ENCODE peak calls at places on chromosomes 1 and 21, in four cellular contexts. D is GM12878, O is HepG2, P is K562. G is an unnamed sample.

GRCh38 chr1:117058810-117059209 is 1.3 kb upstream of the TTF2 start:
- DNase-seq in D (no peak), O (no peak), P (no peak), G (no peak)

GRCh38 chr1:16719571-16720402 is 20.5 kb upstream of the RNU1-4 start:
- DNase-seq in D (no peak), O (no peak), P (peak; percentile 10), G (no peak)

GRCh38 chr1:92728687-92729086 is 56.2 kb downstream of the EVI5 start:
- DNase-seq in D (no peak), O (no peak), P (no peak), G (no peak)

GRCh38 chr1:25083481-25084345 is 148.6 kb downstream of the SYF2 start:
- DNase-seq in D (no peak), O (no peak), P (no peak), G (no peak)

GRCh38 chr1:175848329-175848728 is 104.9 kb upstream of the TNR start:
- DNase-seq in D (no peak), O (no peak), P (no peak), G (no peak)

GRCh38 chr1:186750250-186750649 is 70.0 kb upstream of the PTGS2 start:
- DNase-seq in D (no peak), O (no peak), P (no peak), G (no peak)

GRCh38 chr21:16420086-16420724 is 690.4 kb downstream of the USP25 start:
- DNase-seq in D (no peak), O (peak; percentile 9), P (no peak), G (no peak)

GRCh38 chr1:110916669-110917306 is 43.8 kb downstream of the CD53 start:
- DNase-seq in D (no peak), O (peak; percentile 2), P (peak; percentile 72), G (peak; percentile 22)

GRCh38 chr1:158951956-158952355 is 20.6 kb downstream of the PYHIN1 start:
- DNase-seq in D (peak; percentile 30), O (no peak), P (peak; percentile 9), G (no peak)

GRCh38 chr1:21567241-21568005 is 58.2 kb downstream of the ALPL start:
- DNase-seq in D (no peak), O (no peak), P (no peak), G (no peak)

GRCh38 chr1:47491341-47491753 is 53.5 kb downstream of the FOXD2 start:
- DNase-seq in D (no peak), O (no peak), P (peak; percentile 35), G (no peak)

GRCh38 chr1:162259859-162260455 is 116.7 kb downstream of the SPATA46 start:
- DNase-seq in D (no peak), O (no peak), P (no peak), G (no peak)

GRCh38 chr1:83897516-83897915 is 101.4 kb downstream of the TTLL7 start:
- DNase-seq in D (no peak), O (no peak), P (no peak), G (no peak)

GRCh38 chr1:37602750-37603694 is 7.3 kb upstream of the GNL2 start:
- DNase-seq in D (no peak), O (peak; percentile 59), P (peak; percentile 70), G (no peak)

GRCh38 chr1:11434926-11435325 is 44.0 kb upstream of the DISP3 start:
- DNase-seq in D (no peak), O (no peak), P (no peak), G (no peak)

GRCh38 chr1:208190784-208191183 is 53.4 kb downstream of the PLXNA2 start:
- DNase-seq in D (no peak), O (no peak), P (no peak), G (no peak)

GRCh38 chr1:234933475-234933874 is 195.2 kb downstream of the TOMM20 start:
- DNase-seq in D (peak; percentile 85), O (no peak), P (no peak), G (no peak)

GRCh38 chr1:66685670-66686069 is 66.6 kb upstream of the DYNLT5 start:
- DNase-seq in D (no peak), O (no peak), P (no peak), G (no peak)

GRCh38 chr1:90753556-90753955 is 36.5 kb upstream of the BARHL2 start:
- DNase-seq in D (no peak), O (no peak), P (no peak), G (no peak)

GRCh38 chr1:8059161-8059622 is 33.1 kb upstream of the ERRFI1 start:
- DNase-seq in D (no peak), O (no peak), P (no peak), G (no peak)

DNA sequence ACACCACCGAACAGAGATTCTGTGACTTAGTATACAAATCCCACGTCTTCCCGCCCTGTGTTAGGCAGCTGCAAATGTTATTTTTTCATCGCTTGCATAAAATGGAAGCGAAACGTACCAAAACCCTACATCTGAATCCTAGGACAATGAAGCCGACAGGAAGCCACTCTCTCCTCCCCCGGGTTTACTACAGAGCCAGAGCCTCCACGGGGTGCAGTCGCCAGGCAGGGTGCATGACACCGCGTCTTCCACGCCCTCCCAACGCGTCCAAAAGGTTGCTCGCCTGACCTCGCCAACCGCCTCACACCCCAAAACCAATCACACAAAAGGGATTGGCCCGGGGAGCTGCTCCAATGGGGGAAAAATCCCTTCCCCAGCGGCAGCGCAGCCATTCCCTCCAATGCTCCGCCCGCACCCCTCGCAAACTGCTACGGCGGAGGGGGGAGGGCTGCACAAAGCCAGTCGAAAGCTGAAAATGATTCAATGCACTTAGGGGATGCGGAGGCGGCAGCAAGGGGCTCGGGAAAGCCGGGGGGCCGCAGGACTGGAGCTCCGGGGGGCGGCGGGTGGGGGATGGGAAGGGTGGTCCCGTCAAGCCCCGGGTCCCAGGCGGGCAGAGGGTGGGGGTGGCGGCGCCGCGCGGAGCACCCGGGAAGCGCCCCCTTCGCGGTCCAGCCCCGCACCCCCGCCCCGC is 701 bp downstream of the CEP170 start:
- DNase-seq in D (no peak), O (peak; percentile 34), P (peak; percentile 71), G (no peak)
- TF ChIP-seq ZNF274 in D (no peak), O (no peak), P (no peak), G (no peak)

GRCh38 chr21:39362733-39363132 is 13.8 kb upstream of the HMGN1 start:
- DNase-seq in D (no peak), O (no peak), P (no peak), G (no peak)

GRCh38 chr21:39364949-39365348 is 16.1 kb upstream of the HMGN1 start:
- DNase-seq in D (no peak), O (no peak), P (no peak), G (no peak)

GRCh38 chr21:39366563-39366962 is 17.7 kb upstream of the HMGN1 start:
- DNase-seq in D (no peak), O (no peak), P (no peak), G (no peak)

GRCh38 chr21:39367783-39368182 is 18.9 kb upstream of the HMGN1 start:
- DNase-seq in D (no peak), O (no peak), P (no peak), G (no peak)

GRCh38 chr21:39363607-39364555 is 15.0 kb upstream of the HMGN1 start:
- DNase-seq in D (no peak), O (no peak), P (no peak), G (no peak)
- H3K9ac ChIP-seq in D (no peak overlapping the region), O (no peak overlapping the region), P (no peak overlapping the region), G (no peak overlapping the region)

DNA sequence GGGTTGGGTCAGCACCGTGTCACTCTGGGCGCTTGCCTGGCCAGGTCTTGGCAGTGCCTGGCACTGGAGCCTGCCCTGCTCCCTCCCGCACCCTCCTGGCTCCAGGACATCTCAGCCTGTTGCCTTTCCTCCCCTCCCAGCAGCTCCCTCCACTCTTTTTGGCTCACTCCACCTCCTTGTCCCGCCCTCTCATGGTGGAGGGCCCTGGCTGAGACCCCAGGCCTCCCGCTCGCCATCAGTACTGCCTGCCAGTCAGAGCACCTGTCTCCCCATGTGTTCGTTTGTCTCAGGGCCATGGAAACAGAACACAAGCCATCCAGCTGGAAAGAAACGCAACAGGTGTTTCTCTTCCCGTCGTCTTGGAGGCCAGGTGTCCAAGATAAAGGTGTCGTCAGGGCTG is 61.0 kb downstream of the B3GALT5 start:
- DNase-seq in D (no peak), O (no peak), P (no peak), G (no peak)
- TF ChIP-seq ZBTB33 in D (no peak), O (no peak), P (no peak), G (no peak)

GRCh38 chr1:151187205-151187604 is 2.8 kb downstream of the VPS72 start:
- DNase-seq in D (no peak), O (no peak), P (no peak), G (no peak)

GRCh38 chr1:151189638-151190445 is at the start of gene VPS72:
- DNase-seq in D (peak; percentile 72), O (peak; percentile 85), P (peak; percentile 91), G (peak; percentile 80)

DNA sequence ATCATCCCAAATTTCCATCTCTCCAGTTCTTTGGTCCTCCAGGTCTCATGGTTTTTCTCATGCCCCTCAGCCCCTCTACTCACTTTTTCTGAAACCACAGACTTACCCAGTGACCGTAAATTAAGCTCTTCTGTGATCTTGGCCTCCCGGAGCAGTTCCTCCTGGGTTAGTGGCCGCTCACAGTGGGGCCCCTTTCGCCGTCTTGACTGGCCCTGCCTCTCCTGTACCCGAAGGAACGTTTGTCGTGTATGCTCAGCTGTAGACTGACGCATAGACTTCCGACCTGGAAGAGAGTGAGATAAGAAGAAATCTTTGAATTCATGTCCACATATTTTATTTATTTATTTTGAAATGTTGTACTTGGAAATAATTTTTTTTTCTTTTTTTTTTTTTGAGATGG is 5.8 kb downstream of the VPS72 start:
- DNase-seq in D (no peak), O (no peak), P (no peak), G (no peak)
- TF ChIP-seq ZNF274 in D (no peak), O (no peak), P (no peak), G (no peak)

GRCh38 chr21:42404534-42404933 is 832 bp downstream of the UBASH3A start:
- DNase-seq in D (no peak), O (no peak), P (no peak), G (no peak)
- H3K9ac ChIP-seq in D (no peak overlapping the region), O (no peak overlapping the region), P (peak overlapping the region; percentile 46), G (no peak overlapping the region)

DNA sequence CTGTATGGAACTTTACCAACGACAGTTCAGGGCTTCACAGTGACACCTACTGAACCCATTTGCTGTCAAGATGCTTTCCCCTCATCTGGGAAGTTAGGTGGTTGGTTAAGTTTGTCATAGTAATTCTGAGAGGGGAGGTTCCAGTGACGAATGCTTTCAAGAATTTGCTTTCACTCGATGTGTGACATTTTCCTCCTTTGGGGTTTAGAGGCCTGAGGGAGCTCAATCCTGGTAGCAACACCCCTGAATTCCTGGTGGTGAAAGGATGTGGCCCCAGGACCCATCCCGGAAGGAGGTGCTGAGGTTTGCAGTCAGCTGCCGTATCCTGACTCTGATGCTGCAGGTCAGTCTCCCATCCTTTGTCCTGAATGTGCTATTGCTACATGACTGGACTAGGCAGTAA is 2.8 kb downstream of the PIGV start:
- DNase-seq in D (no peak), O (no peak), P (no peak), G (no peak)
- TF ChIP-seq ZBTB33 in D (no peak), O (no peak), P (no peak), G (no peak)

GRCh38 chr1:87392241-87393192 is 63.8 kb downstream of the LMO4 start:
- DNase-seq in D (no peak), O (no peak), P (no peak), G (no peak)
- TF ChIP-seq ZNF274 in D (no peak), O (no peak), P (no peak), G (no peak)